ENCODE peak calls at places on chromosomes 7 and 10, in six cellular contexts. T is Panc1, O is fibroblast of mammary gland, H is AG09319, J is GM04503, S is D341Med. G is an unnamed sample.

GRCh38 chr7:157978766-157979165 is 608.9 kb downstream of the PTPRN2 start:
- DNase-seq in H (no peak), O (no peak), S (no peak), T (no peak), J (no peak), G (no peak)

GRCh38 chr10:68348265-68348741 is 15.6 kb upstream of the PBLD start:
- DNase-seq in T (peak; percentile 58), J (no peak), O (peak; percentile 66), S (peak; percentile 48), H (no peak), G (peak; percentile 24)

GRCh38 chr10:13276749-13277394 is 23.0 kb downstream of the PHYH start:
- DNase-seq in J (no peak), H (no peak), O (peak; percentile 28), T (no peak), S (no peak), G (peak; percentile 13)

GRCh38 chr10:12902135-12902572 is 99.4 kb downstream of the CCDC3 start:
- DNase-seq in H (peak; percentile 30), S (peak; percentile 61), J (no peak), T (peak; percentile 8), O (peak; percentile 60), G (peak; percentile 17)

GRCh38 chr10:91201213-91201996 is 19.1 kb upstream of the PCGF5 start:
- DNase-seq in S (no peak), H (no peak), O (peak; percentile 34), J (no peak), T (no peak), G (no peak)

GRCh38 chr10:128178319-128178937 is 52.2 kb upstream of the MKI67 start:
- DNase-seq in H (no peak), T (no peak), J (no peak), O (peak; percentile 14), S (peak; percentile 48), G (no peak)

GRCh38 chr7:130096243-130096827 is 26.0 kb downstream of the KLHDC10 start:
- DNase-seq in O (no peak), S (no peak), H (no peak), T (no peak), J (no peak), G (no peak)

GRCh38 chr10:131569851-131570715 is 258.6 kb upstream of the TCERG1L start:
- DNase-seq in O (no peak), S (no peak), H (no peak), T (no peak), J (no peak), G (no peak)

G was measured in AG09309.